ENCODE peak calls at places on chromosomes 13 and 19, in eight cellular contexts. P, R, C, V, O, U, F and I are unnamed samples. For H3K4me1, the result is how much of the 10 kb centered on the place peaks cover.

GRCh38 chr19:39506944-39507714 is 7.8 kb upstream of the SELENOV start:
- DNase-seq in P (no peak), R (no peak), C (peak), V (peak), O (peak), U (no peak), F (peak), I (peak)

GRCh38 chr19:57141699-57142098 is 3.3 kb downstream of the ZIM3 start:
- DNase-seq in P (no peak), R (no peak), C (no peak), V (no peak), O (no peak), U (no peak), F (no peak), I (no peak)

GRCh38 chr13:40576369-40576768 is 90.1 kb downstream of the FOXO1 start:
- DNase-seq in P (no peak), R (no peak), C (no peak), V (no peak), O (no peak), U (no peak), F (no peak), I (no peak)

GRCh38 chr19:10699650-10700335 is 1.4 kb upstream of the QTRT1 start:
- DNase-seq in P (no peak), R (peak), C (peak), V (peak), O (peak), U (peak), F (peak), I (no peak)

GRCh38 chr19:8615813-8616596 is 5.5 kb upstream of the ADAMTS10 start:
- DNase-seq in P (peak), R (peak), C (peak), V (peak), O (peak), U (peak), F (peak), I (no peak)

GRCh38 chr13:50357586-50358118 is 342.4 kb downstream of the KCNRG start:
- DNase-seq in P (no peak), R (no peak), C (peak), V (peak), O (no peak), U (peak), F (no peak), I (peak)

GRCh38 chr19:12159773-12160414 is 3.0 kb upstream of the ZNF136 start:
- DNase-seq in P (no peak), R (no peak), C (no peak), V (no peak), O (peak), U (no peak), F (peak), I (no peak)

GRCh38 chr13:40983725-40984669 is 35.1 kb downstream of the ELF1 start:
- DNase-seq in P (no peak), R (no peak), C (no peak), V (no peak), O (no peak), U (no peak), F (no peak), I (no peak)

GRCh38 chr13:100269837-100270236 is 180.9 kb downstream of the PCCA start:
- DNase-seq in P (peak), R (no peak), C (peak), V (peak), O (no peak), U (peak), F (no peak), I (no peak)

GRCh38 chr13:113774177-113775107 is 15.4 kb downstream of the TMEM255B start:
- DNase-seq in P (no peak), R (no peak), C (peak), V (peak), O (no peak), U (no peak), F (no peak), I (peak)

GRCh38 chr13:64088491-64088890 is 2672.8 kb upstream of the PCDH20 start:
- DNase-seq in P (no peak), R (no peak), C (no peak), V (no peak), O (no peak), U (no peak), F (no peak), I (no peak)

GRCh38 chr19:48665786-48666185 is 7.0 kb downstream of the NTN5 start:
- DNase-seq in P (no peak), R (no peak), C (no peak), V (no peak), O (no peak), U (no peak), F (no peak), I (no peak)

GRCh38 chr19:12255372-12255771 is 39.3 kb downstream of the ZNF44 start:
- DNase-seq in P (no peak), R (no peak), C (no peak), V (no peak), O (no peak), U (no peak), F (no peak), I (no peak)

GRCh38 chr19:33719366-33720154 is 77.1 kb upstream of the KCTD15 start:
- DNase-seq in P (peak), R (no peak), C (no peak), V (no peak), O (no peak), U (no peak), F (no peak), I (no peak)

GRCh38 chr13:85091835-85092234 is 707.4 kb downstream of the SLITRK6 start:
- DNase-seq in P (no peak), R (no peak), C (no peak), V (no peak), O (no peak), U (no peak), F (no peak), I (peak)

GRCh38 chr19:56301152-56301551 is 13.5 kb downstream of the ZSCAN5A start:
- DNase-seq in P (no peak), R (no peak), C (no peak), V (peak), O (peak), U (no peak), F (no peak), I (no peak)

GRCh38 chr13:109651854-109652253 is 134.5 kb downstream of the IRS2 start:
- DNase-seq in P (no peak), R (no peak), C (no peak), V (no peak), O (no peak), U (peak), F (no peak), I (no peak)

GRCh38 chr13:32413284-32413683 is 14.6 kb downstream of the N4BP2L1 start:
- DNase-seq in P (no peak), R (no peak), C (no peak), V (no peak), O (no peak), U (no peak), F (no peak), I (no peak)

GRCh38 chr13:48485447-48485846 is 47.4 kb downstream of the RCBTB2 start:
- DNase-seq in P (no peak), R (no peak), C (no peak), V (no peak), O (no peak), U (no peak), F (no peak), I (no peak)

GRCh38 chr13:112959206-112959605 is 9.8 kb upstream of the MCF2L start:
- DNase-seq in P (peak), R (no peak), C (no peak), V (peak), O (no peak), U (no peak), F (no peak), I (no peak)

GRCh38 chr13:100235311-100235901 is 146.5 kb downstream of the PCCA start:
- DNase-seq in P (no peak), R (peak), C (peak), V (peak), O (peak), U (peak), F (no peak), I (no peak)

GRCh38 chr13:69155136-69155535 is 952.5 kb upstream of the ATXN8OS start:
- DNase-seq in P (no peak), R (no peak), C (no peak), V (no peak), O (no peak), U (no peak), F (no peak), I (no peak)

GRCh38 chr19:4870025-4870700 is 2.7 kb upstream of the PLIN3 start:
- DNase-seq in P (no peak), R (peak), C (peak), V (peak), O (peak), U (peak), F (peak), I (peak)

GRCh38 chr13:105937451-105937850 is 598.0 kb downstream of the EFNB2 start:
- DNase-seq in P (no peak), R (no peak), C (no peak), V (peak), O (peak), U (no peak), F (peak), I (no peak)

GRCh38 chr19:47729799-47730520 is 15.4 kb upstream of the NOP53 start:
- DNase-seq in P (peak), R (no peak), C (peak), V (peak), O (peak), U (peak), F (peak), I (no peak)

GRCh38 chr13:100040196-100040595 is 48.7 kb upstream of the PCCA start:
- DNase-seq in P (no peak), R (no peak), C (no peak), V (no peak), O (no peak), U (no peak), F (no peak), I (no peak)

GRCh38 chr19:7887408-7888144 is 734 bp upstream of the LRRC8E start:
- DNase-seq in P (no peak), R (no peak), C (no peak), V (no peak), O (peak), U (no peak), F (peak), I (no peak)

GRCh38 chr19:5071579-5071978 is 102.7 kb downstream of the KDM4B start:
- DNase-seq in P (no peak), R (no peak), C (no peak), V (no peak), O (no peak), U (no peak), F (no peak), I (no peak)

GRCh38 chr13:33016414-33017409 is at the start of gene KL:
- DNase-seq in P (peak), R (no peak), C (peak), V (peak), O (peak), U (peak), F (peak), I (no peak)

GRCh38 chr19:11767633-11768133 is 883 bp downstream of the ZNF441 start:
- DNase-seq in P (peak), R (no peak), C (peak), V (peak), O (peak), U (peak), F (no peak), I (no peak)

GRCh38 chr13:101972191-101972590 is 429.7 kb downstream of the FGF14 start:
- DNase-seq in P (no peak), R (no peak), C (no peak), V (no peak), O (no peak), U (no peak), F (no peak), I (no peak)

GRCh38 chr13:40789275-40790231 is at the start of gene SLC25A15:
- DNase-seq in P (peak), R (peak), C (peak), V (peak), O (peak), U (peak), F (peak), I (no peak)

GRCh38 chr19:10105241-10106099 is 692 bp upstream of the PPAN start:
- DNase-seq in P (no peak), R (no peak), C (no peak), V (no peak), O (no peak), U (no peak), F (no peak), I (no peak)

GRCh38 chr19:2683430-2683995 is 19.0 kb downstream of the GNG7 start:
- DNase-seq in P (no peak), R (no peak), C (no peak), V (no peak), O (no peak), U (no peak), F (no peak), I (no peak)
- H3K4me1 ChIP-seq in P (under half), R (under half), C (under half), V (under half), O (under half), U (under half), F (under half), I (under half)

DNA sequence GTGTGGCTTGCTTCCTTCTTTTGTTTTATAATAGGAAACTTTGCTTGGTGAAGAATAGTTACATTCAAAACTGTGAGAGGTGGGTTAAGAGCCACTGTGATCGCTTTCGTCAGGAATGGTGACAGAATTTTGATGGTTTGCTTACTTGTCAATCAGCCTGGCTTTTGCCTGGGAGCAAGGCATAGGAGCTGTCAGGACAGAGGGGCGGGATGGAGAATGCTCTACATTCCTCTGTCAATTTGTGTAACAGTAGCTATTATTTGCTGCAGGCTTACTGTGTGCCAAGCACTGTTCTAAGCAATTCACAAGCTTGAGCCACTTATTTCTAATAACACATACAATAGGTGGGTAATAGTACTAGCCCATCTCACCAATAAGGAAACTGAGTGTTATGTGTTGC is 28.1 kb upstream of the TNFSF11 start:
- DNase-seq in P (no peak), R (no peak), C (no peak), V (no peak), O (no peak), U (no peak), F (no peak), I (no peak)
- TF ChIP-seq CTCF in P (no peak), R (no peak), C (no peak), V (no peak), O (no peak), U (no peak), F (no peak), I (no peak)

GRCh38 chr19:13884726-13885591 is 8.0 kb downstream of the NANOS3 start:
- DNase-seq in P (peak), R (no peak), C (no peak), V (no peak), O (no peak), U (peak), F (no peak), I (no peak)

GRCh38 chr19:13888281-13888680 is 11.3 kb downstream of the NANOS3 start:
- DNase-seq in P (no peak), R (no peak), C (no peak), V (no peak), O (no peak), U (no peak), F (no peak), I (no peak)

GRCh38 chr19:13885826-13886365 is 9.0 kb downstream of the NANOS3 start:
- DNase-seq in P (no peak), R (no peak), C (no peak), V (no peak), O (no peak), U (no peak), F (no peak), I (no peak)

GRCh38 chr19:13887529-13887928 is 10.6 kb downstream of the NANOS3 start:
- DNase-seq in P (no peak), R (no peak), C (peak), V (peak), O (no peak), U (no peak), F (no peak), I (peak)

GRCh38 chr19:13887039-13887438 is 10.1 kb downstream of the NANOS3 start:
- DNase-seq in P (no peak), R (no peak), C (no peak), V (no peak), O (no peak), U (no peak), F (no peak), I (no peak)
- H3K27ac ChIP-seq in P (no peak), R (no peak), C (no peak), V (no peak), O (no peak), U (no peak), F (no peak), I (no peak)

DNA sequence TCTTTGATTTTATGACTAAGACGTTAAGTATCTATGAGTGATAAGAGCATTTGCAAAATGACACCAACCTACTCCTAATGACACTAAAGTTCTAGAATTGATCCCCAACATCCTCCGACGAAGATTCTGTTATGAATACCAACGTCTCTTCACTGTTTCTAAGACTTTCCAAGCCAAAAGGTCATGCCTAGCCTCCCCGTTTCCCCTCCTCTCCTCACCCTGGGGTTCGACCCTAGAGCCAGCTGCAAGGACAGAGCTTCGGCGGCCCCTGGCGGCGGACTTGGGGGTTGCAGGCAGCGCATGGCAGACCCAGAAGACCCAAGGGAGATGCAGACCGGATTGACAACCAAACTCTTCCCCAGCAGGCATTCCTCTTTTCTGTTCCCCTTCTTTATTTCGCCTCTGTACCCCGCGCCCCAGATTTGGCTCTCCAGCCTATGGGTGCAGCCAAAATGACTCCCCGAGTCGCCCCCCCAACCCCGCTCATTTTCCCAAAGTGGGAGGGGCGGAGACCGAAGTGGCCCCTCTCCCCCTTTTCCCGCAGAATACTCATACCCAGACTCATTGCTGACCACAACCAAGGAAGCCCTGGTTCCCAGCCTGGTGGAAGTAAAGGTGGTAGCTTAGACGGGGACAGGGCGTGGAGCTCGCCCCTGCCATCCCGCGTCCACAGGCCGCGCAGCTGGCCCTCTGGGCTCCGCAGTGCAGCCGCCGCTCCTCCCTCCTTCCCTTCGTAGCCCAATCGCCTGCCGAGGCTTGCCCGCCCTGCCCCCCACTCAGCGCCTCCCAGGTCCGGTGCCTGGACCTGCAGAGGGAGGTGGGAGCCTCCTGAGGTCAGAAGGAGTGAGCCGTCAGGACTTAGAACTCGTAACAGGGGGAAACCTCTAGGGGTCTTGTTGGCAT is 4.1 kb upstream of the EML2 start:
- DNase-seq in P (peak), R (peak), C (peak), V (peak), O (peak), U (peak), F (peak), I (peak)
- H3K4me1 ChIP-seq in P (under half), R (half or more), C (under half), V (under half), O (under half), U (half or more), F (under half), I (under half)

DNA sequence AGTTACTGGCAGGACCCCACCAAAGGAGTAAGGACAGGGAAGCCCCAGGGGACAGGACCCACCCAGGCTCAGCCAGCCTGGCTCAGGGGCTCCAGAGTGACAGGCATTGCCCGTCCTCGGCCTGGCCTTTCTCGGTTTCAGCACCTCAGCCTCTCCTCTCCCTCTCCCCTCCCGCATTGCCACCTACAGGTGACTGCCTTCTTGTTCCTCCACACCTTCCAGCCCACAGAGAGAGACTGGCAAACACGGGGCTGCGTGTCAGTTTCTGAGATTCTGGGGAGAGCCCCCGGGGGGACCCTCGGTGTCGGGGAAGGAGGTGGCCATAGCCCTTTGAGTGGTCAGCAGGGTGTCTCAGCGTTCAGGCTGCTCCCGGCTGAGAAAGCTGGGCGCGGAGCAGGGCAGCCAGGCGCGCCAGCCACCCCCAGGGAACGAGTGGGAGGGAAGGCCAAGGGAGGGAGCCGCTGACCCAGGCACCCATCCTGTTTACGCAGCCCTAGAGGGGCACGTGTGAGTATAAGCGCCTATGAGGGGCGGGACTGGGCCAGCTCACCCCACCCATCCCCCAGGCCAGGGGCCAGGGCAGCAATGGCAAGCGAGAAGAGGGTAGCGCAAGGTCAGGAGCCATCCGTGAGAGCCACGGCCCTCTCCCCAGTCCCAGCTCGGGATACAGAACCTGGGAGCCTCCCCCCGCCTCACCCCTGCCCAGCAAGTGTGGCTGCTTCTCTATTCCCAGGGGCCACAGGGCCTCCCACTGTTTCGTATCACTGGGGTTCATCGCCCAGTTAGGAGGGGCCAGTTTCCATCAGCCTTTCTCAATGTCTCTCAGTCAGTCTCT is 743 bp upstream of the DMKN start:
- DNase-seq in P (no peak), R (peak), C (no peak), V (peak), O (peak), U (no peak), F (peak), I (no peak)
- TF ChIP-seq CTCF in P (no peak), R (no peak), C (no peak), V (no peak), O (peak), U (no peak), F (peak), I (peak)

GRCh38 chr13:110663491-110663890 is 42.4 kb downstream of the CARS2 start:
- DNase-seq in P (no peak), R (no peak), C (no peak), V (no peak), O (no peak), U (no peak), F (no peak), I (no peak)

GRCh38 chr13:110661256-110661655 is 44.7 kb downstream of the CARS2 start:
- DNase-seq in P (no peak), R (no peak), C (peak), V (peak), O (no peak), U (no peak), F (no peak), I (no peak)

GRCh38 chr13:110663044-110663443 is 42.9 kb downstream of the CARS2 start:
- DNase-seq in P (no peak), R (no peak), C (no peak), V (no peak), O (peak), U (no peak), F (no peak), I (no peak)

GRCh38 chr13:110664074-110664473 is 41.8 kb downstream of the CARS2 start:
- DNase-seq in P (no peak), R (no peak), C (no peak), V (no peak), O (no peak), U (no peak), F (no peak), I (no peak)

GRCh38 chr13:110662105-110662504 is 43.8 kb downstream of the CARS2 start:
- DNase-seq in P (no peak), R (no peak), C (no peak), V (no peak), O (no peak), U (no peak), F (no peak), I (no peak)
- H3K27ac ChIP-seq in P (no peak), R (no peak), C (no peak), V (no peak), O (no peak), U (no peak), F (no peak), I (no peak)

GRCh38 chr19:18304194-18304495 is 18.7 kb downstream of the LSM4 start:
- DNase-seq in P (no peak), R (no peak), C (no peak), V (no peak), O (no peak), U (no peak), F (no peak), I (no peak)
- H3K4me1 ChIP-seq in P (under half), R (half or more), C (under half), V (under half), O (under half), U (under half), F (under half), I (under half)

GRCh38 chr13:79406597-79406908 is 498 bp upstream of the RBM26 start:
- DNase-seq in P (no peak), R (no peak), C (no peak), V (no peak), O (no peak), U (no peak), F (no peak), I (no peak)
- TF ChIP-seq CTCF in P (no peak), R (no peak), C (no peak), V (no peak), O (no peak), U (no peak), F (no peak), I (no peak)